ENCODE peak calls at places on chromosomes 5 and 9, in six cellular contexts. G is HCT116, E is GM23248, F is PC-3, N is neural progenitor cell, V is SK-N-SH. R is an unnamed sample. For H3K4me1, the result is how much of the 10 kb centered on the place peaks cover.

GRCh38 chr5:149053027-149053705 is 9.7 kb downstream of the SH3TC2 start:
- DNase-seq in G (no peak), E (peak), V (no peak), N (peak), F (peak), R (no peak)

GRCh38 chr5:93583799-93584530 is 943 bp downstream of the NR2F1 start:
- DNase-seq in N (peak), F (peak), V (peak), G (no peak), E (peak), R (peak)

GRCh38 chr9:115382865-115383264 is 264.9 kb upstream of the TNC start:
- DNase-seq in F (no peak), E (no peak), V (no peak), N (no peak), G (no peak), R (no peak)

GRCh38 chr5:34813473-34813872 is 25.5 kb upstream of the TTC23L start:
- DNase-seq in E (no peak), N (no peak), G (no peak), V (no peak), F (no peak), R (no peak)

GRCh38 chr9:94140418-94140780 is 56.1 kb downstream of the PTPDC1 start:
- DNase-seq in V (no peak), G (no peak), E (no peak), N (no peak), F (peak), R (no peak)

GRCh38 chr9:133058550-133059320 is 3.0 kb upstream of the CEL start:
- DNase-seq in F (no peak), G (no peak), N (no peak), E (no peak), V (no peak), R (peak)

GRCh38 chr9:89994988-89995613 is 390.3 kb downstream of the GADD45G start:
- DNase-seq in V (no peak), N (no peak), G (no peak), E (no peak), F (no peak), R (no peak)

GRCh38 chr5:64788156-64788555 is 19.4 kb downstream of the CWC27 start:
- DNase-seq in G (no peak), N (no peak), F (no peak), E (no peak), V (no peak), R (no peak)

GRCh38 chr5:141477815-141478214 is 2.0 kb downstream of the PCDHGC3 start:
- DNase-seq in E (peak), F (no peak), V (peak), G (no peak), N (no peak), R (no peak)

GRCh38 chr9:134225186-134225585 is 60.8 kb upstream of the RNU6ATAC start:
- DNase-seq in N (no peak), G (no peak), E (no peak), V (no peak), F (no peak), R (no peak)

GRCh38 chr5:154444559-154445421 is 1.0 kb upstream of the SAP30L start:
- DNase-seq in F (peak), E (peak), G (no peak), V (peak), N (peak), R (peak)

GRCh38 chr5:34898258-34898895 is 16.9 kb downstream of the RAD1 start:
- DNase-seq in V (peak), F (peak), E (peak), G (peak), N (peak), R (peak)

GRCh38 chr9:101716629-101717028 is 21.8 kb downstream of the GRIN3A start:
- DNase-seq in V (no peak), N (no peak), E (peak), F (no peak), G (no peak), R (no peak)

GRCh38 chr9:127755558-127756060 is 20.5 kb upstream of the TOR2A start:
- DNase-seq in G (no peak), E (no peak), N (no peak), F (no peak), V (no peak), R (no peak)

GRCh38 chr9:20630241-20630943 is 8.1 kb upstream of the MLLT3 start:
- DNase-seq in F (no peak), G (no peak), N (no peak), V (no peak), E (peak), R (no peak)

GRCh38 chr9:12972608-12973589 is 198.1 kb downstream of the LURAP1L start:
- DNase-seq in N (no peak), G (no peak), E (peak), V (no peak), F (no peak), R (peak)

GRCh38 chr5:122415481-122416120 is 103.6 kb downstream of the SNCAIP start:
- DNase-seq in E (peak), F (peak), V (peak), G (peak), N (peak), R (peak)

GRCh38 chr5:96045888-96046287 is 84.2 kb upstream of the ELL2 start:
- DNase-seq in E (no peak), G (no peak), F (no peak), N (no peak), V (no peak), R (no peak)

GRCh38 chr5:154117930-154118329 is 72.6 kb upstream of the GALNT10 start:
- DNase-seq in F (no peak), V (no peak), N (no peak), G (no peak), E (peak), R (no peak)

GRCh38 chr5:138632900-138633489 is 57.8 kb upstream of the HSPA9 start:
- DNase-seq in E (peak), V (peak), F (peak), G (peak), N (peak), R (no peak)

GRCh38 chr9:4298255-4299005 is 1.4 kb downstream of the GLIS3 start:
- DNase-seq in G (no peak), F (peak), V (peak), E (peak), N (peak), R (peak)

GRCh38 chr5:1983401-1983800 is 100.7 kb upstream of the IRX4 start:
- DNase-seq in E (no peak), N (no peak), F (no peak), G (no peak), V (no peak), R (no peak)

GRCh38 chr5:143023447-143024096 is 253.4 kb downstream of the ARHGAP26 start:
- DNase-seq in F (no peak), G (no peak), V (peak), E (peak), N (peak), R (no peak)

GRCh38 chr5:127959152-127959764 is 124.3 kb upstream of the SLC12A2 start:
- DNase-seq in N (no peak), G (peak), E (peak), V (peak), F (peak), R (no peak)

GRCh38 chr5:172429201-172429940 is 25.0 kb downstream of the SH3PXD2B start:
- DNase-seq in N (no peak), E (peak), F (no peak), V (no peak), G (no peak), R (no peak)

GRCh38 chr9:10443805-10444204 is 169.0 kb downstream of the PTPRD start:
- DNase-seq in F (peak), G (no peak), E (no peak), N (no peak), V (no peak), R (no peak)

GRCh38 chr5:76331139-76331538 is 71.9 kb upstream of the IQGAP2 start:
- DNase-seq in V (no peak), G (no peak), N (peak), F (no peak), E (no peak), R (peak)

GRCh38 chr9:105264380-105264779 is 19.9 kb downstream of the SLC44A1 start:
- DNase-seq in V (no peak), E (peak), G (peak), F (peak), N (no peak), R (peak)

GRCh38 chr5:134944630-134945029 is 23.1 kb upstream of the CATSPER3 start:
- DNase-seq in N (no peak), V (peak), E (no peak), G (no peak), F (no peak), R (no peak)

GRCh38 chr5:141914154-141914743 is 9.4 kb upstream of the DELE1 start:
- DNase-seq in N (peak), F (no peak), G (no peak), V (peak), E (peak), R (peak)

GRCh38 chr9:130946778-130947617 is 8.0 kb upstream of the FIBCD1 start:
- DNase-seq in G (peak), F (peak), N (no peak), V (no peak), E (peak), R (no peak)

GRCh38 chr5:167783145-167783817 is 508.2 kb upstream of the WWC1 start:
- DNase-seq in V (no peak), G (no peak), N (no peak), E (no peak), F (no peak), R (no peak)

GRCh38 chr5:89471115-89471514 is 588.1 kb upstream of the MEF2C start:
- DNase-seq in V (no peak), N (no peak), E (no peak), G (no peak), F (no peak), R (no peak)

GRCh38 chr5:147187163-147187562 is 47.7 kb upstream of the STK32A start:
- DNase-seq in N (no peak), V (peak), F (no peak), G (no peak), E (no peak), R (no peak)

GRCh38 chr5:23446436-23446835 is 61.0 kb upstream of the PRDM9 start:
- DNase-seq in F (peak), N (no peak), E (peak), V (no peak), G (no peak), R (no peak)

GRCh38 chr9:129709471-129710460 is 43.1 kb downstream of the PTGES start:
- DNase-seq in F (no peak), E (peak), N (no peak), G (no peak), V (no peak), R (no peak)

GRCh38 chr5:161410640-161411039 is 135.9 kb downstream of the GABRB2 start:
- DNase-seq in E (no peak), F (no peak), V (no peak), N (no peak), G (no peak), R (no peak)

DNA sequence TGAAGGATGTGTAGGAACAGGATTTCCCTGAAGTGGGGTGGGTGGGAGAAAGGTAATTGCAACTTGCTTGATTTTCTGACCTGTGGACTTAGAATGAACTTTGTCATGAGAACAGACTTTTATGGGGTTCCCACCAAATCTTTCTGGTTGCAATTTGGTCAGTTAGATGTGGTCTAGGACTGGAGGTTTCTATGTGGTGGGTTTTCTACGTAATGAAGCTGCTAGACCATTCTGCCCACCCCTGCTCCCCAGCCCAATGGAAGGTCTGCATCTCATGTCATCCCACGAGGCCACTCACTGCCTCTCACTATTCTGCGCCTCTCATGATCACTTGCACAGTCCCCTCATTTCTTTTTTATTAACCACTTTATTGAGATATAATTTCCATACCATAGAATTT is 37.9 kb upstream of the GZMA start:
- DNase-seq in F (no peak), G (no peak), E (no peak), N (no peak), V (no peak), R (no peak)
- H3K4me1 ChIP-seq in F (under half), G (under half), E (under half), N (under half), V (under half), R (under half)

DNA sequence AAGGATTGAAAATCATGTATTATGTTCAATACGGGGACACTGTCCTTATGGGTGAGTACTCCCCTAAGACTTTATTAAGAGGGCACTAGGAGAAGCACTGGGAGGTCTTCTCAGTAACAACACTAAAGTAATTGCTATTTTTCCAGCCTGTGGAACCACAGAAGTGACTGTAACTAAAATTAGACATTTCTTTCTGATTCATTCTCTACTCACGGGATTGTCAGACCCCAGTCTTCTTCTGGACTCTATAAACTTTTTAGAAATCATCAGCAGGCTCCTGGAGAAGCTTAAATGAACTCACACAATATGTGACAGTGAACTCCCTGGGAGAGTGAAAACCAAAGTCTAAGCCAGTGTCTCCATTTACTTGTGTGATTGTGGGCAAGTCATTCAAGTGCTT is 14.5 kb downstream of the TLR4 start:
- DNase-seq in N (no peak), F (no peak), E (peak), G (no peak), V (no peak), R (no peak)
- H3K9ac ChIP-seq in N (no peak), F (no peak), E (peak), G (no peak), V (no peak), R (no peak)

GRCh38 chr5:80217667-80218066 is 38.2 kb downstream of the SERINC5 start:
- DNase-seq in G (no peak), F (no peak), N (no peak), E (no peak), V (no peak), R (no peak)
- TF ChIP-seq EZH2phosphoT487 in G (no peak), F (no peak), N (no peak), E (no peak), V (no peak), R (no peak)

GRCh38 chr9:70395652-70396051 is 18.8 kb downstream of the KLF9 start:
- DNase-seq in F (no peak), V (no peak), N (no peak), G (no peak), E (no peak), R (no peak)
- H3K4me1 ChIP-seq in F (under half), V (under half), N (under half), G (under half), E (under half), R (under half)

GRCh38 chr5:83494102-83494620 is 22.6 kb downstream of the VCAN start:
- DNase-seq in G (no peak), F (peak), N (no peak), E (no peak), V (no peak), R (no peak)
- H3K9ac ChIP-seq in G (no peak), F (no peak), N (no peak), E (no peak), V (no peak), R (no peak)

DNA sequence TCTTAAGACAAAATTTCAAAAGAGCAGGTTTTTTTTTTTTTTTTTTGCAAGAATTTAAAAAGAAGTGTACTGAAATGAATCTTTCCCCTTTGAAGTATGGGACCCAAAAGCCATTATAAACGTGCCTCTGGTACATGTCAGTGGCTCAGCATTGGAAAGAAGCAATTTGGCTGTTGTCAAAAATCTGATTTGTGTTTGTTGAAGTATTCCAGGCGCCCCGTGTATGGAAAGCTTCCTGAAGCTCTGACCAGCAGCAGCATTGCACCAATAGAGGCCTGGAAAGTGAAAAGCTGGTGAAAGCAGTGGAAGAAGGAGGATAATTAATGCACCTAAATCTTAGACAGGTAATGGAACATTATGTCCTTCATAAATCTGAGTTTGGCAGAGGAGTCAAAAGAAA is 215.0 kb downstream of the PARP8 start:
- DNase-seq in N (no peak), E (no peak), G (no peak), F (no peak), V (peak), R (no peak)
- TF ChIP-seq EZH2phosphoT487 in N (no peak), E (no peak), G (no peak), F (no peak), V (no peak), R (no peak)

GRCh38 chr5:131996210-131997025 is 15.0 kb downstream of the ACSL6 start:
- DNase-seq in N (no peak), G (no peak), F (peak), V (peak), E (no peak), R (no peak)
- H3K4me1 ChIP-seq in N (under half), G (under half), F (under half), V (under half), E (under half), R (under half)